ENCODE peak calls at places on chromosomes 3 and 15, in six cellular contexts. One of them, this sample, is unnamed.
A peak's percentile ranks its signal among the peaks of the same experiment; 100 is the strongest.

GRCh38 chr3:57890874-57891273 is 117.3 kb upstream of the FLNB start:
- DNase-seq in MM.1S: peak; percentile 43
- DNase-seq in CD4-positive, alpha-beta T cell: no peak
- DNase-seq in gastrocnemius medialis: no peak
- DNase-seq in mesothelial cell of epicardium: no peak
- DNase-seq in colonic mucosa: no peak
- DNase-seq in this sample: no peak

GRCh38 chr3:13482106-13482690 is 2.1 kb downstream of the HDAC11 start:
- DNase-seq in colonic mucosa: no peak
- DNase-seq in MM.1S: no peak
- DNase-seq in CD4-positive, alpha-beta T cell: no peak
- DNase-seq in gastrocnemius medialis: no peak
- DNase-seq in mesothelial cell of epicardium: no peak
- DNase-seq in this sample: no peak

GRCh38 chr3:71725279-71725991 is at the start of gene EIF4E3:
- DNase-seq in mesothelial cell of epicardium: peak; percentile 44
- DNase-seq in MM.1S: peak; percentile 58
- DNase-seq in gastrocnemius medialis: no peak
- DNase-seq in CD4-positive, alpha-beta T cell: peak; percentile 51
- DNase-seq in colonic mucosa: peak; percentile 31
- DNase-seq in this sample: peak; percentile 26

GRCh38 chr3:143040264-143040879 is 39.0 kb downstream of the U2SURP start:
- DNase-seq in MM.1S: no peak
- DNase-seq in gastrocnemius medialis: no peak
- DNase-seq in mesothelial cell of epicardium: no peak
- DNase-seq in CD4-positive, alpha-beta T cell: no peak
- DNase-seq in colonic mucosa: no peak
- DNase-seq in this sample: no peak

GRCh38 chr3:168040624-168041208 is 55.0 kb downstream of the GOLIM4 start:
- DNase-seq in gastrocnemius medialis: no peak
- DNase-seq in CD4-positive, alpha-beta T cell: no peak
- DNase-seq in MM.1S: peak; percentile 57
- DNase-seq in mesothelial cell of epicardium: no peak
- DNase-seq in colonic mucosa: no peak
- DNase-seq in this sample: peak; percentile 22

GRCh38 chr3:177439729-177440269 is 242.5 kb upstream of the TBL1XR1 start:
- DNase-seq in CD4-positive, alpha-beta T cell: no peak
- DNase-seq in mesothelial cell of epicardium: no peak
- DNase-seq in MM.1S: no peak
- DNase-seq in gastrocnemius medialis: no peak
- DNase-seq in colonic mucosa: no peak
- DNase-seq in this sample: no peak

GRCh38 chr3:157119369-157119951 is 40.5 kb downstream of the CCNL1 start:
- DNase-seq in CD4-positive, alpha-beta T cell: no peak
- DNase-seq in colonic mucosa: peak; percentile 79
- DNase-seq in gastrocnemius medialis: no peak
- DNase-seq in mesothelial cell of epicardium: no peak
- DNase-seq in MM.1S: no peak
- DNase-seq in this sample: peak; percentile 85

GRCh38 chr3:14549256-14549931 is 9.3 kb upstream of the GRIP2 start:
- DNase-seq in MM.1S: peak; percentile 10
- DNase-seq in colonic mucosa: no peak
- DNase-seq in CD4-positive, alpha-beta T cell: no peak
- DNase-seq in mesothelial cell of epicardium: no peak
- DNase-seq in gastrocnemius medialis: no peak
- DNase-seq in this sample: no peak

GRCh38 chr3:171729452-171730334 is 80.6 kb downstream of the PLD1 start:
- DNase-seq in colonic mucosa: no peak
- DNase-seq in CD4-positive, alpha-beta T cell: no peak
- DNase-seq in gastrocnemius medialis: no peak
- DNase-seq in mesothelial cell of epicardium: no peak
- DNase-seq in MM.1S: no peak
- DNase-seq in this sample: peak; percentile 23

GRCh38 chr3:190058486-190059241 is 62.0 kb downstream of the P3H2 start:
- DNase-seq in colonic mucosa: no peak
- DNase-seq in MM.1S: no peak
- DNase-seq in CD4-positive, alpha-beta T cell: no peak
- DNase-seq in mesothelial cell of epicardium: no peak
- DNase-seq in gastrocnemius medialis: no peak
- DNase-seq in this sample: no peak

GRCh38 chr15:48625126-48625525 is 20.4 kb downstream of the FBN1 start:
- DNase-seq in MM.1S: no peak
- DNase-seq in gastrocnemius medialis: no peak
- DNase-seq in CD4-positive, alpha-beta T cell: no peak
- DNase-seq in mesothelial cell of epicardium: no peak
- DNase-seq in colonic mucosa: no peak
- DNase-seq in this sample: no peak

GRCh38 chr15:38991126-38991525 is 426.5 kb upstream of the RASGRP1 start:
- DNase-seq in MM.1S: no peak
- DNase-seq in CD4-positive, alpha-beta T cell: no peak
- DNase-seq in gastrocnemius medialis: no peak
- DNase-seq in colonic mucosa: no peak
- DNase-seq in mesothelial cell of epicardium: no peak
- DNase-seq in this sample: no peak

GRCh38 chr3:126550488-126551051 is 8.2 kb downstream of the C3orf22 start:
- DNase-seq in CD4-positive, alpha-beta T cell: no peak
- DNase-seq in mesothelial cell of epicardium: peak; percentile 24
- DNase-seq in MM.1S: no peak
- DNase-seq in gastrocnemius medialis: no peak
- DNase-seq in colonic mucosa: peak; percentile 11
- DNase-seq in this sample: no peak

GRCh38 chr15:48411971-48412591 is 80.9 kb downstream of the DUT start:
- DNase-seq in CD4-positive, alpha-beta T cell: no peak
- DNase-seq in colonic mucosa: no peak
- DNase-seq in mesothelial cell of epicardium: no peak
- DNase-seq in gastrocnemius medialis: no peak
- DNase-seq in MM.1S: no peak
- DNase-seq in this sample: no peak

GRCh38 chr3:197541756-197542539 is 13.8 kb downstream of the BDH1 start:
- DNase-seq in CD4-positive, alpha-beta T cell: no peak
- DNase-seq in MM.1S: no peak
- DNase-seq in mesothelial cell of epicardium: peak; percentile 62
- DNase-seq in colonic mucosa: no peak
- DNase-seq in gastrocnemius medialis: peak; percentile 51
- DNase-seq in this sample: no peak

GRCh38 chr3:39128951-39129350 is 21.5 kb downstream of the TTC21A start:
- DNase-seq in colonic mucosa: no peak
- DNase-seq in MM.1S: no peak
- DNase-seq in gastrocnemius medialis: no peak
- DNase-seq in mesothelial cell of epicardium: no peak
- DNase-seq in CD4-positive, alpha-beta T cell: no peak
- DNase-seq in this sample: no peak

GRCh38 chr3:11621077-11621476 is 22.6 kb downstream of the VGLL4 start:
- DNase-seq in colonic mucosa: no peak
- DNase-seq in mesothelial cell of epicardium: no peak
- DNase-seq in MM.1S: no peak
- DNase-seq in gastrocnemius medialis: no peak
- DNase-seq in CD4-positive, alpha-beta T cell: no peak
- DNase-seq in this sample: no peak

GRCh38 chr3:4582634-4583033 is 89.5 kb downstream of the ITPR1 start:
- DNase-seq in MM.1S: no peak
- DNase-seq in CD4-positive, alpha-beta T cell: no peak
- DNase-seq in mesothelial cell of epicardium: no peak
- DNase-seq in colonic mucosa: no peak
- DNase-seq in gastrocnemius medialis: no peak
- DNase-seq in this sample: no peak

GRCh38 chr3:32391643-32392529 is at the start of gene CMTM7:
- DNase-seq in mesothelial cell of epicardium: peak; percentile 60
- DNase-seq in CD4-positive, alpha-beta T cell: peak; percentile 61
- DNase-seq in colonic mucosa: peak; percentile 79
- DNase-seq in gastrocnemius medialis: peak; percentile 16
- DNase-seq in MM.1S: peak; percentile 67
- DNase-seq in this sample: peak; percentile 86

GRCh38 chr15:28901987-28902745 is 16.4 kb downstream of the APBA2 start:
- DNase-seq in mesothelial cell of epicardium: no peak
- DNase-seq in CD4-positive, alpha-beta T cell: no peak
- DNase-seq in colonic mucosa: no peak
- DNase-seq in gastrocnemius medialis: no peak
- DNase-seq in MM.1S: no peak
- DNase-seq in this sample: no peak
- TF ChIP-seq CTCF in mesothelial cell of epicardium: no peak
- TF ChIP-seq CTCF in CD4-positive, alpha-beta T cell: no peak
- TF ChIP-seq CTCF in colonic mucosa: no peak
- TF ChIP-seq CTCF in gastrocnemius medialis: no peak
- TF ChIP-seq CTCF in MM.1S: no peak
- TF ChIP-seq CTCF in this sample: no peak

GRCh38 chr3:188280627-188281026 is 126.7 kb downstream of the LPP start:
- DNase-seq in CD4-positive, alpha-beta T cell: no peak
- DNase-seq in colonic mucosa: no peak
- DNase-seq in mesothelial cell of epicardium: no peak
- DNase-seq in gastrocnemius medialis: no peak
- DNase-seq in MM.1S: no peak
- DNase-seq in this sample: no peak

GRCh38 chr3:188282871-188283270 is 128.9 kb downstream of the LPP start:
- DNase-seq in colonic mucosa: no peak
- DNase-seq in MM.1S: no peak
- DNase-seq in CD4-positive, alpha-beta T cell: no peak
- DNase-seq in mesothelial cell of epicardium: no peak
- DNase-seq in gastrocnemius medialis: no peak
- DNase-seq in this sample: no peak

GRCh38 chr3:188278717-188279324 is 124.9 kb downstream of the LPP start:
- DNase-seq in gastrocnemius medialis: no peak
- DNase-seq in colonic mucosa: no peak
- DNase-seq in CD4-positive, alpha-beta T cell: no peak
- DNase-seq in mesothelial cell of epicardium: no peak
- DNase-seq in MM.1S: no peak
- DNase-seq in this sample: no peak

GRCh38 chr3:188276366-188276765 is 122.4 kb downstream of the LPP start:
- DNase-seq in gastrocnemius medialis: no peak
- DNase-seq in mesothelial cell of epicardium: no peak
- DNase-seq in CD4-positive, alpha-beta T cell: no peak
- DNase-seq in MM.1S: no peak
- DNase-seq in colonic mucosa: no peak
- DNase-seq in this sample: no peak

GRCh38 chr3:188279696-188280398 is 125.9 kb downstream of the LPP start:
- DNase-seq in MM.1S: no peak
- DNase-seq in gastrocnemius medialis: no peak
- DNase-seq in colonic mucosa: no peak
- DNase-seq in CD4-positive, alpha-beta T cell: no peak
- DNase-seq in mesothelial cell of epicardium: no peak
- DNase-seq in this sample: no peak
- TF ChIP-seq CTCF in MM.1S: no peak
- TF ChIP-seq CTCF in gastrocnemius medialis: no peak
- TF ChIP-seq CTCF in colonic mucosa: no peak
- TF ChIP-seq CTCF in CD4-positive, alpha-beta T cell: no peak
- TF ChIP-seq CTCF in mesothelial cell of epicardium: no peak
- TF ChIP-seq CTCF in this sample: no peak

GRCh38 chr15:59746777-59747176 is 57.7 kb upstream of the BNIP2 start:
- DNase-seq in mesothelial cell of epicardium: no peak
- DNase-seq in CD4-positive, alpha-beta T cell: no peak
- DNase-seq in MM.1S: no peak
- DNase-seq in gastrocnemius medialis: no peak
- DNase-seq in colonic mucosa: no peak
- DNase-seq in this sample: no peak

GRCh38 chr15:59736181-59736580 is 47.1 kb upstream of the BNIP2 start:
- DNase-seq in MM.1S: no peak
- DNase-seq in mesothelial cell of epicardium: no peak
- DNase-seq in colonic mucosa: no peak
- DNase-seq in CD4-positive, alpha-beta T cell: peak; percentile 19
- DNase-seq in gastrocnemius medialis: no peak
- DNase-seq in this sample: no peak

GRCh38 chr15:59738676-59739075 is 49.6 kb upstream of the BNIP2 start:
- DNase-seq in MM.1S: no peak
- DNase-seq in colonic mucosa: no peak
- DNase-seq in mesothelial cell of epicardium: no peak
- DNase-seq in gastrocnemius medialis: no peak
- DNase-seq in CD4-positive, alpha-beta T cell: no peak
- DNase-seq in this sample: no peak

GRCh38 chr15:59739557-59740186 is 50.6 kb upstream of the BNIP2 start:
- DNase-seq in MM.1S: no peak
- DNase-seq in mesothelial cell of epicardium: no peak
- DNase-seq in gastrocnemius medialis: no peak
- DNase-seq in colonic mucosa: no peak
- DNase-seq in CD4-positive, alpha-beta T cell: no peak
- DNase-seq in this sample: no peak

DNA sequence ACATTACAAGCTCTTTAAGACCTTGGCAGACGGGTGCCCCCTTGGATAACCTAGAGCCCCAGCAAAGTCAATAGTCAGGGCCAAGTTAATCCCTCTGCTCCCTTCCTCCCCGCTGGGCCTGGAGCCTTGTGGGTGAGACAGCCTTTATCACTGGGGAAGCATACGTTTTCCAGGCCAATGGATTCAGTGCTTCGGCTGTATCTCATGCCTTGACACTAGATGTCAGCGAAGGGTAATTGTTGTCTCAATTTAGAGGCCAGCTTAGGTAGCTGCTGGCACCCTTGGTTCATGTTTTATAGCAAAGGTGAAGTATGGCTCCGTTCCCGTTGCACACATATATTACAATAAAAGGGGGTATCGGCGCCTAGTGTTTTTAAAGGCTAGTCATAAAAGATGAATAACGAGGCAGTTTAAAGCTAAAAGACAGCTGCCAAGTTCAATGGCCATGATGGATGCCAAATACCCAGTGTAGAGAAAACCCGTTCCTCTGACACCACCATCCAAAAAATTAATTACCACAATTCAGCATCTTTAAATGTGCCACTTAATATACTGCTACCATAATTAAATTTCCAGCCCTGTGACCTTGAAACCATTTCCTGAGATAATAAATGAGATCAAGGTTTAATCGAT is 52.3 kb upstream of the BNIP2 start:
- DNase-seq in colonic mucosa: no peak
- DNase-seq in gastrocnemius medialis: no peak
- DNase-seq in mesothelial cell of epicardium: no peak
- DNase-seq in CD4-positive, alpha-beta T cell: no peak
- DNase-seq in MM.1S: peak; percentile 12
- DNase-seq in this sample: peak; percentile 23
- TF ChIP-seq CTCF in colonic mucosa: no peak
- TF ChIP-seq CTCF in gastrocnemius medialis: no peak
- TF ChIP-seq CTCF in mesothelial cell of epicardium: no peak
- TF ChIP-seq CTCF in CD4-positive, alpha-beta T cell: no peak
- TF ChIP-seq CTCF in MM.1S: peak; percentile 24
- TF ChIP-seq CTCF in this sample: no peak

DNA sequence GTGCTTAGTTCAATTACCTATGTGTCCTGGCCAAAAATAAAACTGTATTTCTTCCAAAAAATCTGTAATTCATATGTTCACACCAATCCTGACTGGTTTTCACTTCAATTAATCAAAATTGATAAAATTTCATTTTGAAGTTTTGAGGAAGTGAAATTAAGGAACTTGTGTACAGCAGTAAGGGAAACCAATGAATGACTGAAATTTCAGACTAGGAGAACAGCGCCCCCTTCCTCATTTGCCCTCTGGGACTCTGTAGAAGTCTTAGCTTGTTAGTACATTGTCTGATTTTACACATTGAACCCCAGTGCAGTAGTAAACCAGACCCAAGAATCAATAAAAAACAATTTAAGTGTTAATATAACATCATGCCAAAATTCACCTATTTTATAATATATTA is 495.3 kb upstream of the AGTR1 start:
- DNase-seq in mesothelial cell of epicardium: no peak
- DNase-seq in MM.1S: no peak
- DNase-seq in CD4-positive, alpha-beta T cell: no peak
- DNase-seq in colonic mucosa: no peak
- DNase-seq in gastrocnemius medialis: no peak
- DNase-seq in this sample: no peak
- TF ChIP-seq CTCF in mesothelial cell of epicardium: no peak
- TF ChIP-seq CTCF in MM.1S: no peak
- TF ChIP-seq CTCF in CD4-positive, alpha-beta T cell: no peak
- TF ChIP-seq CTCF in colonic mucosa: no peak
- TF ChIP-seq CTCF in gastrocnemius medialis: no peak
- TF ChIP-seq CTCF in this sample: no peak